ENCODE peak calls at places on chromosomes 7 and 10, in ten cellular contexts. N, T, E, D, K, Q, W, B, Y and A are unnamed samples.

GRCh38 chr7:102122026-102122425 is 164.6 kb upstream of the SH2B2 start:
- DNase-seq in N (no peak), T (no peak), E (no peak), D (peak; percentile 40), K (no peak), Q (peak; percentile 27), W (no peak), B (no peak), Y (peak; percentile 74), A (peak; percentile 29)

GRCh38 chr7:66700633-66701131 is 39.9 kb upstream of the RABGEF1 start:
- DNase-seq in N (no peak), T (no peak), E (no peak), D (no peak), K (no peak), Q (no peak), W (no peak), B (no peak), Y (no peak), A (no peak)

GRCh38 chr10:75926763-75927162 is 495.3 kb downstream of the LRMDA start:
- DNase-seq in N (no peak), T (peak; percentile 17), E (no peak), D (no peak), K (no peak), Q (no peak), W (no peak), B (no peak), Y (no peak), A (no peak)

GRCh38 chr7:68977709-68978108 is 620.6 kb upstream of the AUTS2 start:
- DNase-seq in N (no peak), T (no peak), E (no peak), D (no peak), K (no peak), Q (no peak), W (no peak), B (no peak), Y (no peak), A (no peak)

GRCh38 chr7:81684513-81685262 is 85.2 kb downstream of the HGF start:
- DNase-seq in N (peak; percentile 67), T (peak; percentile 100), E (peak; percentile 98), D (peak; percentile 100), K (peak; percentile 100), Q (peak; percentile 99), W (peak; percentile 32), B (peak; percentile 83), Y (peak; percentile 100), A (peak; percentile 100)

GRCh38 chr10:91689731-91690168 is 56.9 kb upstream of the PPP1R3C start:
- DNase-seq in N (no peak), T (no peak), E (peak; percentile 69), D (peak; percentile 65), K (no peak), Q (no peak), W (no peak), B (no peak), Y (peak; percentile 82), A (peak; percentile 50)

GRCh38 chr10:70212879-70213278 is 20.4 kb downstream of the PPA1 start:
- DNase-seq in N (no peak), T (no peak), E (no peak), D (no peak), K (no peak), Q (no peak), W (no peak), B (no peak), Y (no peak), A (no peak)

GRCh38 chr10:77004917-77005564 is 632.6 kb downstream of the KCNMA1 start:
- DNase-seq in N (no peak), T (peak; percentile 45), E (peak; percentile 41), D (peak; percentile 35), K (peak; percentile 37), Q (peak; percentile 55), W (peak; percentile 11), B (no peak), Y (peak; percentile 68), A (peak; percentile 51)

GRCh38 chr7:2494191-2495130 is 18.3 kb upstream of the GRIFIN start:
- DNase-seq in N (no peak), T (no peak), E (no peak), D (no peak), K (no peak), Q (no peak), W (no peak), B (no peak), Y (no peak), A (no peak)

GRCh38 chr10:60200012-60200681 is 189.5 kb downstream of the ANK3 start:
- DNase-seq in N (no peak), T (no peak), E (no peak), D (no peak), K (no peak), Q (no peak), W (no peak), B (no peak), Y (no peak), A (no peak)
- TF ChIP-seq CTCF in N (no peak), T (no peak), E (no peak), D (no peak), K (no peak), Q (no peak), W (no peak), B (no peak), Y (no peak), A (no peak)

GRCh38 chr7:145313601-145314000 is 477.7 kb upstream of the TPK1 start:
- DNase-seq in N (no peak), T (no peak), E (no peak), D (no peak), K (no peak), Q (peak; percentile 1), W (no peak), B (no peak), Y (no peak), A (no peak)
- TF ChIP-seq CTCF in N (no peak), T (no peak), E (no peak), D (no peak), K (no peak), Q (no peak), W (no peak), B (no peak), Y (no peak), A (no peak)

GRCh38 chr7:94856643-94857042 is 50.8 kb upstream of the PPP1R9A start:
- DNase-seq in N (no peak), T (no peak), E (no peak), D (no peak), K (no peak), Q (peak; percentile 4), W (no peak), B (no peak), Y (no peak), A (no peak)

GRCh38 chr7:94849636-94850208 is 57.7 kb upstream of the PPP1R9A start:
- DNase-seq in N (no peak), T (no peak), E (no peak), D (no peak), K (no peak), Q (no peak), W (no peak), B (no peak), Y (no peak), A (no peak)

DNA sequence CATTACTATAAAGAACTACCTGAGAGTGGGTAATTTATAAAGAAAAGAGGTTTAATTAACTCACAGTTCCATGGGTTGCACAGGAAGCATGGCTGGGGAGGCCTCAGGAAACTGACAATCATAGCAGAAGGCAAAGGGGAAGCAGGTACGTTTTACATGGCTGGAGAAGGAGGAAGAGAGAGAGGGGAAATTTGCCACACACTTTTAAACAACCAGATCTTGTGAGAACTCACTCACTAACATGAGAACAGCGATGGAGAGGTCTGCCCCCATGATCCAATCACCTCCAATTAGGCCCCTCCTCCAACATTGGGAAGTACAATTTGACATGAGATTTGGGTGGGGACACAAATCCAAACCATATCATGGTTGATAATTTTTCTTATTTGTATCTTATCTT is 51.8 kb upstream of the PPP1R9A start:
- DNase-seq in N (no peak), T (no peak), E (no peak), D (no peak), K (no peak), Q (no peak), W (no peak), B (no peak), Y (no peak), A (no peak)
- TF ChIP-seq CTCF in N (no peak), T (no peak), E (no peak), D (no peak), K (no peak), Q (no peak), W (no peak), B (no peak), Y (no peak), A (no peak)

DNA sequence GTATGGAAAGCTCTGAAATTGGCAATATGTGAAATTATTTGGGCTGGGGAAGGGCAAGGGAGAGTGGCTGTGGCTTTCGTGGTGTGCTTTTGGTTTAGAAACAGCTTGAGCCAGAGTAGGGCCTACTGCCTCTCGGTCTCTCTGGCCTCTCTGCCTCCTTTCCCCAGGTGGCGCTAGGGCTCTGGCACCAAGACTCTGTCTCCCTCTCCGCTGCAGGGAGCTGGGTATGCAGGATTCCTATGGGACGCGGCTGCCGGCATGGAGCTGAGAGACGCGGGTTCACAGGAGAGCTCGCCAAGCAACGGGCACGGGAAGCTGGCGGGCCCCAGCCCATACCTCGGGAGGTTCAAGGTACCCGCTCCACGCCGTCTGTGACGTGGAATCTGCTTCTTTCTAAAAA is 105.2 kb upstream of the ANLN start:
- DNase-seq in N (no peak), T (no peak), E (no peak), D (no peak), K (no peak), Q (no peak), W (no peak), B (no peak), Y (no peak), A (no peak)
- TF ChIP-seq CTCF in N (no peak), T (no peak), E (no peak), D (no peak), K (no peak), Q (no peak), W (no peak), B (no peak), Y (no peak), A (no peak)

DNA sequence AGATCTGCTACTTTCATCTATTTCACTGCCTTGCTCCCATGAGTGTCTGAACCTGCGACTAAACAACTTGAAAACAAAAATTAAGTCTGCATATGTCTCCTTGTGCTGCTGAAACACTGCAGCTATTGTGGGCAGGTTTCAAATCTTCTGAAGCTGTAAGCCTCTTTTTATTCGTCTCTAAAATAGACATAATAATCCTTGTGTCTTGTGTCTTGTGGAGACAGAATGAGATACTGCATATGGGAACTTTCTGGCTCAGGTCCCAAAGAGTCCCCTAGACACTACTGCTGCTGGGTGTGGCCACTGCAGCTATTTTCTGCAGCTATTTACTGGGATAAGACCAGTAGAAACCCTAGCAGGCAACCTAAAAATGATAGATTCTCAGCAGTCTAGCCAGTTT is 252.0 kb downstream of the ELMO1 start:
- DNase-seq in N (no peak), T (no peak), E (no peak), D (no peak), K (no peak), Q (no peak), W (no peak), B (no peak), Y (no peak), A (no peak)
- TF ChIP-seq CTCF in N (no peak), T (no peak), E (no peak), D (no peak), K (no peak), Q (no peak), W (no peak), B (no peak), Y (no peak), A (no peak)